ENCODE peak calls at places on chromosomes 11 and 22, in ten cellular contexts. One of them, this sample, is unnamed.

GRCh38 chr11:26073646-26074045 is 258.3 kb upstream of the ANO3 start:
- DNase-seq in kidney: no peak
- DNase-seq in PC-3: no peak
- DNase-seq in AG04450: no peak
- DNase-seq in heart right ventricle: no peak
- DNase-seq in tibial nerve: no peak
- DNase-seq in choroid plexus epithelial cell: no peak
- DNase-seq in transverse colon: no peak
- DNase-seq in B cell: no peak
- DNase-seq in fibroblast of villous mesenchyme: no peak
- DNase-seq in this sample: no peak

GRCh38 chr22:20979243-20979809 is 2.8 kb upstream of the LZTR1 start:
- DNase-seq in kidney: peak
- DNase-seq in PC-3: no peak
- DNase-seq in AG04450: peak
- DNase-seq in heart right ventricle: peak
- DNase-seq in tibial nerve: no peak
- DNase-seq in choroid plexus epithelial cell: peak
- DNase-seq in transverse colon: peak
- DNase-seq in B cell: peak
- DNase-seq in fibroblast of villous mesenchyme: peak
- DNase-seq in this sample: peak

GRCh38 chr11:17734986-17735822 is 623 bp downstream of the KCNC1 start:
- DNase-seq in kidney: peak
- DNase-seq in PC-3: peak
- DNase-seq in AG04450: peak
- DNase-seq in heart right ventricle: peak
- DNase-seq in tibial nerve: peak
- DNase-seq in choroid plexus epithelial cell: peak
- DNase-seq in transverse colon: peak
- DNase-seq in B cell: peak
- DNase-seq in fibroblast of villous mesenchyme: peak
- DNase-seq in this sample: peak

GRCh38 chr11:47056261-47056915 is 119.8 kb downstream of the CSTPP1 start:
- DNase-seq in kidney: no peak
- DNase-seq in PC-3: no peak
- DNase-seq in AG04450: peak
- DNase-seq in heart right ventricle: no peak
- DNase-seq in tibial nerve: no peak
- DNase-seq in choroid plexus epithelial cell: peak
- DNase-seq in transverse colon: no peak
- DNase-seq in B cell: no peak
- DNase-seq in fibroblast of villous mesenchyme: peak
- DNase-seq in this sample: no peak

GRCh38 chr11:89487016-89487415 is 4.2 kb downstream of the NOX4 start:
- DNase-seq in kidney: no peak
- DNase-seq in PC-3: no peak
- DNase-seq in AG04450: no peak
- DNase-seq in heart right ventricle: no peak
- DNase-seq in tibial nerve: no peak
- DNase-seq in choroid plexus epithelial cell: peak
- DNase-seq in transverse colon: no peak
- DNase-seq in B cell: no peak
- DNase-seq in fibroblast of villous mesenchyme: no peak
- DNase-seq in this sample: no peak

GRCh38 chr11:46639197-46639839 is 22.0 kb downstream of the ATG13 start:
- DNase-seq in kidney: no peak
- DNase-seq in PC-3: no peak
- DNase-seq in AG04450: no peak
- DNase-seq in heart right ventricle: no peak
- DNase-seq in tibial nerve: no peak
- DNase-seq in choroid plexus epithelial cell: peak
- DNase-seq in transverse colon: no peak
- DNase-seq in B cell: no peak
- DNase-seq in fibroblast of villous mesenchyme: no peak
- DNase-seq in this sample: no peak

GRCh38 chr11:43687120-43687791 is 6.7 kb downstream of the HSD17B12 start:
- DNase-seq in kidney: peak
- DNase-seq in PC-3: peak
- DNase-seq in AG04450: no peak
- DNase-seq in heart right ventricle: peak
- DNase-seq in tibial nerve: no peak
- DNase-seq in choroid plexus epithelial cell: peak
- DNase-seq in transverse colon: no peak
- DNase-seq in B cell: no peak
- DNase-seq in fibroblast of villous mesenchyme: peak
- DNase-seq in this sample: peak

GRCh38 chr11:789951-790350 is at the start of gene CEND1:
- DNase-seq in kidney: no peak
- DNase-seq in PC-3: no peak
- DNase-seq in AG04450: no peak
- DNase-seq in heart right ventricle: no peak
- DNase-seq in tibial nerve: no peak
- DNase-seq in choroid plexus epithelial cell: peak
- DNase-seq in transverse colon: no peak
- DNase-seq in B cell: peak
- DNase-seq in fibroblast of villous mesenchyme: no peak
- DNase-seq in this sample: peak

GRCh38 chr11:130420478-130421198 is 7.8 kb downstream of the ADAMTS8 start:
- DNase-seq in kidney: no peak
- DNase-seq in PC-3: no peak
- DNase-seq in AG04450: no peak
- DNase-seq in heart right ventricle: no peak
- DNase-seq in tibial nerve: no peak
- DNase-seq in choroid plexus epithelial cell: peak
- DNase-seq in transverse colon: no peak
- DNase-seq in B cell: no peak
- DNase-seq in fibroblast of villous mesenchyme: peak
- DNase-seq in this sample: no peak

DNA sequence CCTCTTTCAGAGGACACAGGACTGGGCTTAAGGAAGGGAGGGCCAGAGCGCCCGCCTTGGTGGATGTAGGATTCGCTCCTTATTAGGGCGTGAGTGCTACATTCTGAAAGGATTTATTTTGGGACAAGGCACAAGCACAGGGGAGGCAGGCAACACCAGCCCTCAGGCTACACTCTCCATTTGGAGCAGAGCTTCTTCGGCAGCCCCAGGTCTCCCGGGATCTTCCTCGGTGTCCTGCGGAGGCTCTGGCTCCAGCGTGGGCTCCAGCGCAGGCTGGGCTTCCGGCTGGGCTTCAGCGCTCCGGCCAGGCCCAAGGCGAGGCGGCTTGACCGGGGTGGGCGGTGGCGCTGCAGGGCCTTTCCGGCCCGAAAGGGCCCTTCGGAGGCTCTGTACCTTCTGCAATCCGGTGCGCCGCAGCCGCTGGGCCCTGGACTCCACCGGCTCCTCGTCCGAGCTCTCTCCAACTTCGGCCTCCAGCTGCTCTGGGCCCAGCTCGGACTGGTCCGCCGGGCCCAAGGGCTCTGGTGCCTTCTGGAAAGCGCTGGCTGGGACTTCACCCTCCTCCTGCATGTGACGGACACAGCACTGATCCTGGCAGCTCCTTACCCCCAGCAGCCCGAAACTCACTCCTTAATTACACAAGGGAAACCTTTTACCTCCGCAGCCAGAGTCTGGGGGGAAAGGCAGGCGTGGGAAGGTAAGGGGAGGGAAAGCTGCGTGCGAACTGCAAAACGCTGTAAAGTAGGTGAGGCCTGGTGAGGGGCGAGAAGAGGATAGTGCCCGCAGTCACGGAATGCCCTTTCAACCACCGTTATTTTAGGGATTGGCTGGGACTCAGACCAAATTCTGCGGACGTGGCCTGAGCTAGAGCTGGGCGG is 1.1 kb downstream of the CAVIN3 start:
- DNase-seq in kidney: peak
- DNase-seq in PC-3: no peak
- DNase-seq in AG04450: no peak
- DNase-seq in heart right ventricle: peak
- DNase-seq in tibial nerve: no peak
- DNase-seq in choroid plexus epithelial cell: peak
- DNase-seq in transverse colon: peak
- DNase-seq in B cell: no peak
- DNase-seq in fibroblast of villous mesenchyme: peak
- DNase-seq in this sample: peak
- TF ChIP-seq CTCF in kidney: no peak
- TF ChIP-seq CTCF in PC-3: no peak
- TF ChIP-seq CTCF in AG04450: peak
- TF ChIP-seq CTCF in heart right ventricle: no peak
- TF ChIP-seq CTCF in tibial nerve: no peak
- TF ChIP-seq CTCF in choroid plexus epithelial cell: no peak
- TF ChIP-seq CTCF in transverse colon: no peak
- TF ChIP-seq CTCF in B cell: no peak
- TF ChIP-seq CTCF in fibroblast of villous mesenchyme: no peak
- TF ChIP-seq CTCF in this sample: no peak

GRCh38 chr11:111528557-111528956 is 12.0 kb upstream of the LAYN start:
- DNase-seq in kidney: no peak
- DNase-seq in PC-3: peak
- DNase-seq in AG04450: no peak
- DNase-seq in heart right ventricle: no peak
- DNase-seq in tibial nerve: no peak
- DNase-seq in choroid plexus epithelial cell: no peak
- DNase-seq in transverse colon: no peak
- DNase-seq in B cell: no peak
- DNase-seq in fibroblast of villous mesenchyme: no peak
- DNase-seq in this sample: no peak

GRCh38 chr11:111532365-111532709 is 8.2 kb upstream of the LAYN start:
- DNase-seq in kidney: no peak
- DNase-seq in PC-3: no peak
- DNase-seq in AG04450: no peak
- DNase-seq in heart right ventricle: no peak
- DNase-seq in tibial nerve: no peak
- DNase-seq in choroid plexus epithelial cell: no peak
- DNase-seq in transverse colon: no peak
- DNase-seq in B cell: no peak
- DNase-seq in fibroblast of villous mesenchyme: no peak
- DNase-seq in this sample: no peak

GRCh38 chr11:111530091-111530490 is 10.4 kb upstream of the LAYN start:
- DNase-seq in kidney: no peak
- DNase-seq in PC-3: no peak
- DNase-seq in AG04450: no peak
- DNase-seq in heart right ventricle: no peak
- DNase-seq in tibial nerve: no peak
- DNase-seq in choroid plexus epithelial cell: peak
- DNase-seq in transverse colon: no peak
- DNase-seq in B cell: no peak
- DNase-seq in fibroblast of villous mesenchyme: peak
- DNase-seq in this sample: no peak

GRCh38 chr11:111531687-111532364 is 8.7 kb upstream of the LAYN start:
- DNase-seq in kidney: no peak
- DNase-seq in PC-3: peak
- DNase-seq in AG04450: peak
- DNase-seq in heart right ventricle: no peak
- DNase-seq in tibial nerve: no peak
- DNase-seq in choroid plexus epithelial cell: peak
- DNase-seq in transverse colon: no peak
- DNase-seq in B cell: no peak
- DNase-seq in fibroblast of villous mesenchyme: peak
- DNase-seq in this sample: no peak

GRCh38 chr11:111531156-111531555 is 9.4 kb upstream of the LAYN start:
- DNase-seq in kidney: no peak
- DNase-seq in PC-3: peak
- DNase-seq in AG04450: no peak
- DNase-seq in heart right ventricle: no peak
- DNase-seq in tibial nerve: no peak
- DNase-seq in choroid plexus epithelial cell: no peak
- DNase-seq in transverse colon: no peak
- DNase-seq in B cell: no peak
- DNase-seq in fibroblast of villous mesenchyme: no peak
- DNase-seq in this sample: no peak
- TF ChIP-seq CTCF in kidney: no peak
- TF ChIP-seq CTCF in PC-3: no peak
- TF ChIP-seq CTCF in AG04450: no peak
- TF ChIP-seq CTCF in heart right ventricle: no peak
- TF ChIP-seq CTCF in tibial nerve: no peak
- TF ChIP-seq CTCF in choroid plexus epithelial cell: no peak
- TF ChIP-seq CTCF in transverse colon: no peak
- TF ChIP-seq CTCF in B cell: no peak
- TF ChIP-seq CTCF in fibroblast of villous mesenchyme: no peak
- TF ChIP-seq CTCF in this sample: no peak

DNA sequence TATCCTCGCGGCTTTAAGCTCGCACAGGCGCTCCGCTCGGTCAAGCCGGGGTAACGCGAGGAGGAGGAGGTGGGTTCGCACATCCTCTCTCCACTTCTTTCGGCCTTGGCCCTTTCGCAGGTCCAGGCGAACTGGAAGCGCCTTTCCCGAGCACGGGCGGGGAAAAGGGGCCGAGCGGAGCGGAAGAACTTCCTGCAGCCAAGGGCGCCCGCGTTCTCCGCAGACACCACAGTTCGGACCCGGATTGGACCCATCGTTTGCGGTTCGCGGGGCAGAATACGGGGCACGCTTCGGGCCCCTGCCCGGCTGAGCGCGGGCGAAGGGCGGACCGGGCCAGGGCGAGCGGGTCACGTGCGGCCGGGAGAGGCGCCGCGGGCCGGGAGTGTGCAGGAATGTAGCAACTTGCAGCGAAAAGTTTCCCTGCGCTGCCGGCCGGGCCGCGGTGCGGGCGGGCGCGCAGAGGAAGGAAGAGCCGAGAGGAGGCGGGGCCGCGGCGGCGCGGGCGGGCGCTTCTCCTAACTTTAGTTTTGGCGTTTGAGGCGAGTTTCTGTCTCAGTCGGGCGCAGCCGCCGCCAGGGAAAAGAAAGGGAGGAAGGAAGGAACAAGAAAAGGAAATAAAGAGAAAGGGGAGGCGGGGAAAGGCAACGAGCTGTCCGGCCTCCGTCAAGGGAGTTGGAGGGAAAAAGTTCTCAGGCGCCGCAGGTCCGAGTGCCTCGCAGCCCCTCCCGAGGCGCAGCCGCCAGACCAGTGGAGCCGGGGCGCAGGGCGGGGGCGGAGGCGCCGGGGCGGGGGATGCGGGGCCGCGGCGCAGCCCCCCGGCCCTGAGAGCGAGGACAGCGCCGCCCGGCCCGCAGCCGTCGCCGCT is at the start of gene YAP1:
- DNase-seq in kidney: peak
- DNase-seq in PC-3: peak
- DNase-seq in AG04450: no peak
- DNase-seq in heart right ventricle: peak
- DNase-seq in tibial nerve: peak
- DNase-seq in choroid plexus epithelial cell: peak
- DNase-seq in transverse colon: peak
- DNase-seq in B cell: peak
- DNase-seq in fibroblast of villous mesenchyme: peak
- DNase-seq in this sample: peak
- TF ChIP-seq CTCF in kidney: no peak
- TF ChIP-seq CTCF in PC-3: no peak
- TF ChIP-seq CTCF in AG04450: no peak
- TF ChIP-seq CTCF in heart right ventricle: peak
- TF ChIP-seq CTCF in tibial nerve: no peak
- TF ChIP-seq CTCF in choroid plexus epithelial cell: no peak
- TF ChIP-seq CTCF in transverse colon: no peak
- TF ChIP-seq CTCF in B cell: no peak
- TF ChIP-seq CTCF in fibroblast of villous mesenchyme: peak
- TF ChIP-seq CTCF in this sample: no peak

DNA sequence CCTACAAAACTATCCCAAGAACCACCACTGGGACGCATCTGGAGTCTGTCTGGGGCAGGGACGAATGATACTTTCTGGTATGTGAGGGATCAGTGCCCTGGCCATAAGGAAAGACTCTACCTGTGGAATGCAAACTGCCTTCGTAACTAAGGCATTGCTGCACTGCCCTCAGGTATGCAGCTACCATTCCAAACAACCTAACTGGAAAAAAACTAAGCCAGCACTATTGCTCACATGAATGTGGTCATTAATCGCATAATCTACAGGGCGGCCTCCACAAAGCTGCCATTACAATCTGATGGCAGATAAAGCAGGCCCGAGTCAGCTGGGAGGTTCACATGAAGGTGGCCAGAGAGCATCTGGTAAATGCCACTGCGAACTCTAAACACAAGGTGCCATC is 3.9 kb downstream of the PACSIN2 start:
- DNase-seq in kidney: no peak
- DNase-seq in PC-3: no peak
- DNase-seq in AG04450: no peak
- DNase-seq in heart right ventricle: no peak
- DNase-seq in tibial nerve: no peak
- DNase-seq in choroid plexus epithelial cell: no peak
- DNase-seq in transverse colon: no peak
- DNase-seq in B cell: no peak
- DNase-seq in fibroblast of villous mesenchyme: no peak
- DNase-seq in this sample: peak
- TF ChIP-seq CTCF in kidney: no peak
- TF ChIP-seq CTCF in PC-3: no peak
- TF ChIP-seq CTCF in AG04450: peak
- TF ChIP-seq CTCF in heart right ventricle: no peak
- TF ChIP-seq CTCF in tibial nerve: no peak
- TF ChIP-seq CTCF in choroid plexus epithelial cell: peak
- TF ChIP-seq CTCF in transverse colon: no peak
- TF ChIP-seq CTCF in B cell: no peak
- TF ChIP-seq CTCF in fibroblast of villous mesenchyme: peak
- TF ChIP-seq CTCF in this sample: no peak